ENCODE peak calls at places on chromosome 4, in eight cellular contexts. H is ovary, W is A549, I is tibial nerve, C is H1, Y is esophagus muscularis mucosa, A is upper lobe of left lung, R is K562. M is an unnamed sample.

GRCh38 chr4:57136281-57136680 is 26.1 kb upstream of the IGFBP7 start:
- DNase-seq in A (no peak), R (no peak), H (no peak), Y (no peak), C (no peak), I (no peak), W (no peak), M (no peak)

GRCh38 chr4:84952004-84952403 is 14.5 kb downstream of the WDFY3 start:
- DNase-seq in I (no peak), C (no peak), Y (no peak), H (no peak), W (peak; percentile 66), R (no peak), A (peak; percentile 35), M (no peak)

GRCh38 chr4:136369073-136369472 is 1163.2 kb downstream of the PCDH18 start:
- DNase-seq in A (no peak), W (no peak), I (no peak), R (no peak), C (no peak), Y (no peak), H (no peak), M (no peak)

GRCh38 chr4:15255537-15255936 is 172.3 kb upstream of the C1QTNF7 start:
- DNase-seq in W (no peak), A (no peak), R (no peak), C (no peak), Y (no peak), H (no peak), I (no peak), M (no peak)

GRCh38 chr4:106032851-106033286 is 137.6 kb downstream of the NPNT start:
- DNase-seq in A (no peak), H (no peak), W (peak; percentile 5), C (no peak), R (no peak), Y (no peak), I (no peak), M (no peak)

GRCh38 chr4:146511381-146511780 is 10.4 kb downstream of the SLC10A7 start:
- DNase-seq in A (no peak), H (no peak), R (no peak), C (no peak), Y (no peak), I (no peak), W (no peak), M (no peak)

GRCh38 chr4:88251914-88252313 is 32.4 kb downstream of the PPM1K start:
- DNase-seq in A (no peak), Y (no peak), R (no peak), I (no peak), C (no peak), H (no peak), W (no peak), M (no peak)

GRCh38 chr4:154018659-154019058 is 229.8 kb upstream of the SFRP2 start:
- DNase-seq in R (no peak), W (no peak), C (peak; percentile 76), Y (no peak), H (no peak), I (no peak), A (no peak), M (no peak)

GRCh38 chr4:21512351-21512750 is 436.2 kb downstream of the KCNIP4 start:
- DNase-seq in A (no peak), W (peak; percentile 26), Y (no peak), C (no peak), I (no peak), R (no peak), H (no peak), M (no peak)

GRCh38 chr4:78768447-78769177 is 7.5 kb upstream of the BMP2K start:
- DNase-seq in Y (no peak), I (no peak), A (no peak), H (no peak), R (no peak), W (peak; percentile 3), C (no peak), M (peak; percentile 23)

GRCh38 chr4:10173039-10173753 is 56.6 kb upstream of the WDR1 start:
- DNase-seq in H (no peak), W (no peak), C (no peak), I (no peak), R (peak; percentile 88), A (peak; percentile 42), Y (peak; percentile 94), M (peak; percentile 25)

GRCh38 chr4:120749445-120750151 is 172.9 kb downstream of the PRDM5 start:
- DNase-seq in I (no peak), C (no peak), R (no peak), W (no peak), Y (no peak), A (no peak), H (no peak), M (peak; percentile 72)

GRCh38 chr4:79682161-79682560 is 274.1 kb upstream of the GK2 start:
- DNase-seq in R (no peak), C (no peak), A (no peak), W (no peak), I (no peak), Y (no peak), H (no peak), M (no peak)

GRCh38 chr4:53804719-53805118 is 213.4 kb upstream of the LNX1 start:
- DNase-seq in R (peak; percentile 33), H (no peak), C (peak; percentile 66), Y (no peak), I (no peak), A (peak; percentile 54), W (peak; percentile 34), M (peak; percentile 68)

GRCh38 chr4:168784786-168785461 is 225.1 kb downstream of the CBR4 start:
- DNase-seq in Y (no peak), C (no peak), H (no peak), A (no peak), R (no peak), I (no peak), W (peak; percentile 13), M (no peak)

GRCh38 chr4:2302387-2303119 is 40.6 kb upstream of the MXD4 start:
- DNase-seq in Y (no peak), R (no peak), H (no peak), I (no peak), W (peak; percentile 32), A (no peak), C (no peak), M (no peak)

GRCh38 chr4:11467931-11468330 is 39.2 kb upstream of the HS3ST1 start:
- DNase-seq in R (no peak), Y (no peak), H (no peak), W (no peak), C (no peak), I (no peak), A (no peak), M (no peak)

GRCh38 chr4:8215001-8215427 is 15.9 kb downstream of the SH3TC1 start:
- DNase-seq in R (no peak), I (no peak), A (peak; percentile 70), C (no peak), W (no peak), Y (no peak), H (no peak), M (no peak)

DNA sequence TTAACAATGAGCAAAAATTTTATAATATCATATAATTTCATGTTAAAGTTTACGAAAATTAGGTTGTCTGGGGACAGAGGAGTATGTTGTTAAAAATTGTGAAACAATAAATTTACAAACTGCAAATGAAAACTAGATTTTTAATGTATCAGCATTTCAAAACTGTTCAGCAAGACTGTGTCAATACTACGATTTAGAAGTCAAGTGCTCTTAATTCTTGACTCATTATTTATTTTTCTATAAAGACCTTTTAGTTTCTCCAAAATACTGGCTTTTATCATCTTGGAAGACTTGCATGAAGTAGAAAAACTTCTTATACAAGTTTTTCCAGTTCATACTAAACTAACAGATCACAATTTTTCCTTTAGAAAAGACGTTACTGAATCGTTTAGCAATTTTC is 231.5 kb downstream of the PPP3CA start:
- DNase-seq in C (no peak), I (no peak), A (no peak), W (no peak), Y (no peak), R (no peak), H (no peak), M (no peak)
- H3K27ac ChIP-seq in C (no peak overlapping the region), I (peak overlapping the region; percentile 65), A (no peak overlapping the region), W (no peak overlapping the region), Y (no peak overlapping the region), R (no peak overlapping the region), H (no peak overlapping the region), M (no peak overlapping the region)

GRCh38 chr4:3657917-3658913 is 108.0 kb upstream of the ADRA2C start:
- DNase-seq in C (no peak), W (no peak), R (no peak), I (no peak), Y (no peak), H (no peak), A (no peak), M (no peak)
- TF ChIP-seq EP300 in C (no peak), W (no peak), R (no peak), I (peak; percentile 40), Y (no peak), H (no peak), A (no peak), M (no peak)

GRCh38 chr4:113293673-113294072 is 244.2 kb downstream of the ANK2 start:
- DNase-seq in H (no peak), I (no peak), R (no peak), A (no peak), C (no peak), Y (no peak), W (no peak), M (no peak)
- H3K4me1 ChIP-seq in H (peaks cover 5% of the 10 kb centered on the region), I (peaks cover 37% of the 10 kb centered on the region), R (no peaks in the 10 kb centered on the region), A (no peaks in the 10 kb centered on the region), C (peaks cover 27% of the 10 kb centered on the region), Y (peaks cover 51% of the 10 kb centered on the region), W (no peaks in the 10 kb centered on the region), M (peaks cover 15% of the 10 kb centered on the region)

GRCh38 chr4:186032259-186032658 is 36.7 kb upstream of the TLR3 start:
- DNase-seq in H (no peak), Y (no peak), W (peak; percentile 17), I (no peak), C (no peak), A (no peak), R (no peak), M (no peak)
- H3K27ac ChIP-seq in H (no peak overlapping the region), Y (peak overlapping the region; percentile 85), W (no peak overlapping the region), I (no peak overlapping the region), C (no peak overlapping the region), A (peak overlapping the region; percentile 5), R (no peak overlapping the region), M (no peak overlapping the region)

GRCh38 chr4:32147446-32148064 is 1427.4 kb downstream of the PCDH7 start:
- DNase-seq in A (no peak), I (no peak), C (no peak), Y (no peak), W (no peak), R (no peak), H (no peak), M (no peak)

GRCh38 chr4:32145987-32146386 is 1425.8 kb downstream of the PCDH7 start:
- DNase-seq in C (no peak), Y (no peak), A (no peak), H (no peak), W (no peak), I (no peak), R (no peak), M (no peak)

DNA sequence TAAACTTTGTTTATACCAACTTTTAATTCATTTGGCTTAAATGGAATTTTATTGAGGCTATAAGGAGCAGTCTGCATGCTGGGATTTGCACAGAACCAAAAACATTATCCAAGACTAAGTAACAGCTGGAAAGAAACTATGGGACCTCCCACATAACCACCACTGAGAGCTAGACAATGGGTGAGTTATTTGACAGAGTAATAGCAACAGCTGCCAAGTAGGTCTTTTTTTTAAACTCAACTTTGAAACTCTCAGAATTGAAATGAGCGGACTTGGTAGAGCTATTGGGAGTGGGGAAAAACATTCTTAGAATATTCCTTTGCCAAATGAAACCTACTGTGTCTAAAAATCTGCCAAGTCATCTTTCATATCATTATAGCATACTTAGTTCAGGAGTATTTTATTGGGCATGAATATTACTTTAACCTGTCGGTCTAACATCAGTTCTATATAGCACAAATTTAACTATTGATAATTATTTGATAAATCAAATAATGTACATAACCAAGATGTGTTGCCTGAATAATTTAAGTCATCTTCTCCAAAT is 1428.0 kb downstream of the PCDH7 start:
- DNase-seq in A (no peak), R (no peak), C (no peak), H (no peak), W (no peak), I (no peak), Y (no peak), M (no peak)
- TF ChIP-seq EP300 in A (no peak), R (no peak), C (no peak), H (no peak), W (no peak), I (no peak), Y (no peak), M (no peak)

M was measured in transverse colon.